ENCODE peak calls at places on chromosome 20, in nine cellular contexts. One of them, this sample, is unnamed.

GRCh38 chr20:1154224-1154623 is 30.6 kb downstream of the TMEM74B start:
- DNase-seq in Karpas-422: no peak
- DNase-seq in heart left ventricle: no peak
- DNase-seq in colonic mucosa: no peak
- DNase-seq in stomach: no peak
- DNase-seq in adipocyte: no peak
- DNase-seq in cardiac muscle cell: no peak
- DNase-seq in neuronal stem cell: no peak
- DNase-seq in thoracic aorta: no peak
- DNase-seq in this sample: no peak

GRCh38 chr20:17485017-17485416 is 46.2 kb downstream of the BFSP1 start:
- DNase-seq in adipocyte: no peak
- DNase-seq in cardiac muscle cell: no peak
- DNase-seq in stomach: no peak
- DNase-seq in heart left ventricle: no peak
- DNase-seq in thoracic aorta: no peak
- DNase-seq in neuronal stem cell: no peak
- DNase-seq in Karpas-422: no peak
- DNase-seq in colonic mucosa: no peak
- DNase-seq in this sample: no peak

GRCh38 chr20:46206025-46206424 is 87.9 kb downstream of the CD40 start:
- DNase-seq in adipocyte: peak; percentile 15
- DNase-seq in thoracic aorta: no peak
- DNase-seq in neuronal stem cell: no peak
- DNase-seq in heart left ventricle: peak; percentile 46
- DNase-seq in cardiac muscle cell: peak; percentile 69
- DNase-seq in Karpas-422: no peak
- DNase-seq in stomach: peak; percentile 33
- DNase-seq in colonic mucosa: peak; percentile 35
- DNase-seq in this sample: no peak

GRCh38 chr20:6919792-6920468 is 152.4 kb downstream of the BMP2 start:
- DNase-seq in adipocyte: no peak
- DNase-seq in heart left ventricle: no peak
- DNase-seq in neuronal stem cell: no peak
- DNase-seq in stomach: no peak
- DNase-seq in thoracic aorta: no peak
- DNase-seq in cardiac muscle cell: no peak
- DNase-seq in colonic mucosa: no peak
- DNase-seq in Karpas-422: no peak
- DNase-seq in this sample: no peak

GRCh38 chr20:2385496-2385895 is 4.8 kb downstream of the TGM6 start:
- DNase-seq in adipocyte: no peak
- DNase-seq in thoracic aorta: no peak
- DNase-seq in stomach: no peak
- DNase-seq in cardiac muscle cell: no peak
- DNase-seq in heart left ventricle: no peak
- DNase-seq in colonic mucosa: no peak
- DNase-seq in Karpas-422: no peak
- DNase-seq in neuronal stem cell: no peak
- DNase-seq in this sample: no peak

GRCh38 chr20:5081196-5081595 is 38.6 kb downstream of the PCNA start:
- DNase-seq in heart left ventricle: no peak
- DNase-seq in neuronal stem cell: no peak
- DNase-seq in thoracic aorta: no peak
- DNase-seq in cardiac muscle cell: no peak
- DNase-seq in stomach: no peak
- DNase-seq in Karpas-422: no peak
- DNase-seq in colonic mucosa: no peak
- DNase-seq in adipocyte: no peak
- DNase-seq in this sample: no peak

GRCh38 chr20:38460040-38460623 is 12.5 kb upstream of the RALGAPB start:
- DNase-seq in neuronal stem cell: no peak
- DNase-seq in heart left ventricle: no peak
- DNase-seq in thoracic aorta: no peak
- DNase-seq in cardiac muscle cell: peak; percentile 92
- DNase-seq in adipocyte: peak; percentile 61
- DNase-seq in stomach: no peak
- DNase-seq in Karpas-422: no peak
- DNase-seq in colonic mucosa: peak; percentile 70
- DNase-seq in this sample: no peak

GRCh38 chr20:36085686-36086267 is 68.8 kb upstream of the EPB41L1 start:
- DNase-seq in neuronal stem cell: no peak
- DNase-seq in cardiac muscle cell: peak; percentile 47
- DNase-seq in heart left ventricle: no peak
- DNase-seq in colonic mucosa: peak; percentile 80
- DNase-seq in thoracic aorta: no peak
- DNase-seq in Karpas-422: no peak
- DNase-seq in stomach: peak; percentile 70
- DNase-seq in adipocyte: peak; percentile 43
- DNase-seq in this sample: no peak

GRCh38 chr20:10129749-10130148 is 88.9 kb upstream of the SNAP25 start:
- DNase-seq in neuronal stem cell: no peak
- DNase-seq in Karpas-422: peak; percentile 46
- DNase-seq in heart left ventricle: no peak
- DNase-seq in adipocyte: no peak
- DNase-seq in colonic mucosa: no peak
- DNase-seq in cardiac muscle cell: no peak
- DNase-seq in stomach: no peak
- DNase-seq in thoracic aorta: no peak
- DNase-seq in this sample: no peak

GRCh38 chr20:9442858-9443257 is 71.5 kb upstream of the LAMP5 start:
- DNase-seq in neuronal stem cell: no peak
- DNase-seq in thoracic aorta: no peak
- DNase-seq in heart left ventricle: no peak
- DNase-seq in adipocyte: no peak
- DNase-seq in colonic mucosa: no peak
- DNase-seq in stomach: peak; percentile 43
- DNase-seq in Karpas-422: no peak
- DNase-seq in cardiac muscle cell: no peak
- DNase-seq in this sample: no peak

DNA sequence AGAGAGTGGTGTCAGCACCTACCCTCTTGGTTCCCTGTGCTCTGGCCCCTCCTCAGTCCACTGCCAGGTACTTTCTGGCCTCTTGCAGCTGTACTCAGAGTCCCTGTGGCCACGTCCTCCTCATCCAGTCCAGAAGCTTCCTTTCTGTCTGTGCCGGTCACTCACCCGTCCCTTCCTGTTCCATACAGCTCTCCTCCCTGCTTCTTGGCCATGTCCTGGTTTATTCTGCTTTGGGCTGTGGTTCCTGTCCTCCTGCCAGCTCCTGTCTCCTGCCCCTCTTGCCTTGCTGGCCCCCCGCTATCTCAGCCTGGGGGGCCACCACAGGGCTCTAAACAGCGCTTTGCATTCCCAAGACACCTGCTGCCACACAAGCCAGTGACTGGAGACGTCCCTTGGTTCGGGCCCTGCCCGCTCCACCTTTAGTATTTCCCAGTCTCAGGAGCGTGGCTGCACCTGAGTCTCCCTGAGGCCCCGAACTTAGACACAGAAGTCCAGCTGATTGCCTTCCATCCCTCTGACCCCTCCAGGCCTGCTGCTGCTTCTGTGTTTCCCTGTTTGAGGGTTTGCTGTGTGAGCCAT is 15.5 kb upstream of the RBM38 start:
- DNase-seq in neuronal stem cell: no peak
- DNase-seq in stomach: no peak
- DNase-seq in Karpas-422: no peak
- DNase-seq in colonic mucosa: no peak
- DNase-seq in thoracic aorta: no peak
- DNase-seq in adipocyte: no peak
- DNase-seq in cardiac muscle cell: no peak
- DNase-seq in heart left ventricle: no peak
- DNase-seq in this sample: no peak
- H3K36me3 ChIP-seq in neuronal stem cell: peaks cover 60% of the 10 kb centered on the region
- H3K36me3 ChIP-seq in stomach: peaks cover 66% of the 10 kb centered on the region
- H3K36me3 ChIP-seq in Karpas-422: peaks cover 23% of the 10 kb centered on the region
- H3K36me3 ChIP-seq in colonic mucosa: peaks cover 4% of the 10 kb centered on the region
- H3K36me3 ChIP-seq in thoracic aorta: peaks cover 44% of the 10 kb centered on the region
- H3K36me3 ChIP-seq in adipocyte: peaks cover 85% of the 10 kb centered on the region
- H3K36me3 ChIP-seq in cardiac muscle cell: peaks cover 62% of the 10 kb centered on the region
- H3K36me3 ChIP-seq in heart left ventricle: peaks cover 3% of the 10 kb centered on the region
- H3K36me3 ChIP-seq in this sample: peaks cover 100% of the 10 kb centered on the region

GRCh38 chr20:59354460-59354859 is 54.0 kb downstream of the EDN3 start:
- DNase-seq in thoracic aorta: no peak
- DNase-seq in heart left ventricle: no peak
- DNase-seq in cardiac muscle cell: no peak
- DNase-seq in neuronal stem cell: no peak
- DNase-seq in stomach: no peak
- DNase-seq in colonic mucosa: no peak
- DNase-seq in Karpas-422: no peak
- DNase-seq in adipocyte: no peak
- DNase-seq in this sample: no peak

GRCh38 chr20:59355242-59355641 is 54.8 kb downstream of the EDN3 start:
- DNase-seq in heart left ventricle: no peak
- DNase-seq in neuronal stem cell: no peak
- DNase-seq in cardiac muscle cell: no peak
- DNase-seq in adipocyte: no peak
- DNase-seq in Karpas-422: no peak
- DNase-seq in thoracic aorta: no peak
- DNase-seq in stomach: no peak
- DNase-seq in colonic mucosa: no peak
- DNase-seq in this sample: no peak

GRCh38 chr20:59350330-59351147 is 50.1 kb downstream of the EDN3 start:
- DNase-seq in cardiac muscle cell: no peak
- DNase-seq in Karpas-422: no peak
- DNase-seq in colonic mucosa: no peak
- DNase-seq in heart left ventricle: no peak
- DNase-seq in neuronal stem cell: no peak
- DNase-seq in thoracic aorta: no peak
- DNase-seq in adipocyte: no peak
- DNase-seq in stomach: no peak
- DNase-seq in this sample: no peak

GRCh38 chr20:59349277-59349676 is 48.9 kb downstream of the EDN3 start:
- DNase-seq in heart left ventricle: no peak
- DNase-seq in cardiac muscle cell: no peak
- DNase-seq in adipocyte: no peak
- DNase-seq in colonic mucosa: no peak
- DNase-seq in neuronal stem cell: no peak
- DNase-seq in Karpas-422: no peak
- DNase-seq in stomach: no peak
- DNase-seq in thoracic aorta: no peak
- DNase-seq in this sample: no peak

DNA sequence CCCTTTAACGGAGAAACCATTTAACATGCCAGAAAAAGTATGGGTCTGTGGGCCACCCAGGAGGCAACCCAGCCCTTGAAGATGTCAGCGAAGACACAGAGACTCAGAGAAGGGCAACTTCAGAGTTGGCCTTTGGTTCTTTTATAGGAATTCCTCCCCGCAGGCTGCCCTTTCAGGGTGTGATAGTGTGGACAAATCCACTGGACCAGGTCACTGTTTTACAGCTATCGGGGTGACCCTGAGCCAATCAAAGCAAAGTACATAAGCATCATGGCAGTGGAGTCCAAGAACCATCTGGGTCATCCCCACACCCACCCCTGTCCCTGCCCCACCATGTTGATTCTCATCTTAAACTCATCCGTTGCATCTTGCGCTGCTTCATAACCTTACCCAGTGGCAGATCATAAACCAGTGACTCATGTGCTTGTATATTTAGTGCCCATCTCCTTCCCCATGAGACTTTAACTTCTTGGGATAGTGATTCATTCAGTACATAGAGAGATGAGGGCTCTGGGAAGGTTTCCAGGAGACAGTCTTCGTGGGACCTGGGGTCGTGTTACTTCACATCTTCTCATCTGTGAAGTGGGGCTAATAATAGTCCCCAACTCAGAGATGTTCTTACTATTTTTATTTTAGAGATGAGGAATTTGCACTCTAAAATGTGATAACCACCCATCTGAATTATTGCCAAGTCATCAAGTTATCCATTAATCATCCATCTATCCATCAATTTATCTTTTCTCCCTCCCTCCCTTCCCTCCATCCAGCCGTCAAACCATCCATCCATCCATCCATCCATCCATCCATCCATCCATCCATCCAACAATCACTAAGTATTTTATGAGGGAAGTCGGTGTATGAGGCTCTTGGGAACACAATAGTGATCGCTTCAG is 51.0 kb downstream of the EDN3 start:
- DNase-seq in thoracic aorta: no peak
- DNase-seq in stomach: no peak
- DNase-seq in Karpas-422: no peak
- DNase-seq in neuronal stem cell: no peak
- DNase-seq in heart left ventricle: no peak
- DNase-seq in colonic mucosa: peak; percentile 36
- DNase-seq in adipocyte: peak; percentile 12
- DNase-seq in cardiac muscle cell: no peak
- DNase-seq in this sample: no peak
- H3K27me3 ChIP-seq in thoracic aorta: no peaks in the 10 kb centered on the region
- H3K27me3 ChIP-seq in stomach: no peaks in the 10 kb centered on the region
- H3K27me3 ChIP-seq in Karpas-422: no peaks in the 10 kb centered on the region
- H3K27me3 ChIP-seq in neuronal stem cell: no peaks in the 10 kb centered on the region
- H3K27me3 ChIP-seq in heart left ventricle: peaks cover 15% of the 10 kb centered on the region
- H3K27me3 ChIP-seq in colonic mucosa: no peaks in the 10 kb centered on the region
- H3K27me3 ChIP-seq in adipocyte: peaks cover 22% of the 10 kb centered on the region
- H3K27me3 ChIP-seq in cardiac muscle cell: peaks cover 64% of the 10 kb centered on the region
- H3K27me3 ChIP-seq in this sample: no peaks in the 10 kb centered on the region

GRCh38 chr20:49642808-49643207 is 70.9 kb downstream of the B4GALT5 start:
- DNase-seq in neuronal stem cell: no peak
- DNase-seq in cardiac muscle cell: no peak
- DNase-seq in heart left ventricle: no peak
- DNase-seq in Karpas-422: no peak
- DNase-seq in stomach: no peak
- DNase-seq in colonic mucosa: no peak
- DNase-seq in thoracic aorta: no peak
- DNase-seq in adipocyte: no peak
- DNase-seq in this sample: no peak
- H3K36me3 ChIP-seq in neuronal stem cell: peaks cover 19% of the 10 kb centered on the region
- H3K36me3 ChIP-seq in cardiac muscle cell: peaks cover 51% of the 10 kb centered on the region
- H3K36me3 ChIP-seq in heart left ventricle: peaks cover 4% of the 10 kb centered on the region
- H3K36me3 ChIP-seq in Karpas-422: no peaks in the 10 kb centered on the region
- H3K36me3 ChIP-seq in stomach: peaks cover 58% of the 10 kb centered on the region
- H3K36me3 ChIP-seq in colonic mucosa: peaks cover 15% of the 10 kb centered on the region
- H3K36me3 ChIP-seq in thoracic aorta: peaks cover 45% of the 10 kb centered on the region
- H3K36me3 ChIP-seq in adipocyte: peaks cover 93% of the 10 kb centered on the region
- H3K36me3 ChIP-seq in this sample: no peaks in the 10 kb centered on the region

GRCh38 chr20:57263127-57263609 is 3.3 kb downstream of the BMP7 start:
- DNase-seq in stomach: no peak
- DNase-seq in heart left ventricle: no peak
- DNase-seq in thoracic aorta: no peak
- DNase-seq in Karpas-422: no peak
- DNase-seq in cardiac muscle cell: no peak
- DNase-seq in colonic mucosa: no peak
- DNase-seq in adipocyte: no peak
- DNase-seq in neuronal stem cell: no peak
- DNase-seq in this sample: no peak
- H3K27me3 ChIP-seq in stomach: peaks cover 51% of the 10 kb centered on the region
- H3K27me3 ChIP-seq in heart left ventricle: peaks cover 88% of the 10 kb centered on the region
- H3K27me3 ChIP-seq in thoracic aorta: no peaks in the 10 kb centered on the region
- H3K27me3 ChIP-seq in Karpas-422: no peaks in the 10 kb centered on the region
- H3K27me3 ChIP-seq in cardiac muscle cell: peaks cover 16% of the 10 kb centered on the region
- H3K27me3 ChIP-seq in colonic mucosa: peaks cover 47% of the 10 kb centered on the region
- H3K27me3 ChIP-seq in adipocyte: peaks cover 87% of the 10 kb centered on the region
- H3K27me3 ChIP-seq in neuronal stem cell: no peaks in the 10 kb centered on the region
- H3K27me3 ChIP-seq in this sample: peaks cover 65% of the 10 kb centered on the region